ENCODE peak calls at places on chromosomes 13 and 19, in four cellular contexts. G, T, N and L are unnamed samples.

GRCh38 chr19:8528500-8528899 is 14.5 kb upstream of the ZNF414 start:
- DNase-seq in T (no peak), G (no peak), N (no peak), L (no peak)

GRCh38 chr19:10292206-10292788 is 2.5 kb downstream of the ICAM5 start:
- DNase-seq in T (no peak), G (peak), N (peak), L (peak)

GRCh38 chr13:72839831-72840426 is 58.0 kb downstream of the PIBF1 start:
- DNase-seq in T (peak), N (peak), G (peak), L (peak)

GRCh38 chr13:29210676-29211075 is 384.8 kb downstream of the SLC7A1 start:
- DNase-seq in T (no peak), G (no peak), N (no peak), L (no peak)

GRCh38 chr19:48325265-48325910 is at the start of gene EMP3:
- DNase-seq in T (peak), N (peak), G (no peak), L (peak)

GRCh38 chr13:95275322-95276118 is 25.7 kb downstream of the ABCC4 start:
- DNase-seq in T (no peak), N (no peak), G (peak), L (no peak)

GRCh38 chr13:75226755-75227435 is 255.1 kb downstream of the TBC1D4 start:
- DNase-seq in T (no peak), N (no peak), G (no peak), L (no peak)

GRCh38 chr13:30037306-30037705 is 186.9 kb upstream of the UBL3 start:
- DNase-seq in T (no peak), G (no peak), N (no peak), L (no peak)

GRCh38 chr13:99751517-99752199 is 219.9 kb downstream of the ZIC5 start:
- DNase-seq in N (no peak), G (no peak), T (no peak), L (no peak)

GRCh38 chr19:11138659-11139526 is 16.7 kb downstream of the SPC24 start:
- DNase-seq in N (peak), G (peak), T (no peak), L (no peak)

GRCh38 chr13:109761695-109762094 is 24.7 kb downstream of the IRS2 start:
- DNase-seq in N (no peak), G (no peak), T (no peak), L (no peak)

GRCh38 chr19:55146648-55147218 is 2.3 kb downstream of the TNNT1 start:
- DNase-seq in N (peak), G (peak), T (no peak), L (peak)
- TF ChIP-seq TARDBP in N (no peak), G (no peak), T (no peak), L (no peak)

DNA sequence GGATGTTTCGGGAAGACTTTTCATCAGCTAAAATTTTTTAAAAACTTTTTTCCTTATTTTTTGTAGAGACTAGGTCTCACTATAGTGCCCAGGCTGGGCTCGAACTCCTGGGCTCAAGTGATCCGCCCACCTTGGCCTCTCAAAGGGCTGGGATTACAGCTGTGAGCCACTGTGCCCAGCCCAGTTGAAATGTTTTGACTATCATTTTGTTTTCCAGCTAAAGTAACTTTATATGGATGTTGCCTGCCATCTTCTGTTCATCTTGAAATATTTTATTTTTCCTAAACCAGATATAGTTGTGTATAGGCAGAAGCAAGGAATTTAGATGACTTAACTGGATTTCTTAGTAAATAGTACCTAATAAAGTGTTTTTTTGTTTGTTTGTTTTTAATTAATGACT is 7.0 kb downstream of the CAB39L start:
- DNase-seq in N (no peak), T (no peak), G (no peak), L (no peak)
- TF ChIP-seq TARDBP in N (no peak), T (no peak), G (no peak), L (no peak)

GRCh38 chr19:50333235-50333736 is 4.1 kb upstream of the KCNC3 start:
- DNase-seq in T (peak), G (peak), N (peak), L (peak)

GRCh38 chr19:50333737-50334617 is 4.8 kb upstream of the KCNC3 start:
- DNase-seq in N (peak), T (no peak), G (no peak), L (peak)

GRCh38 chr19:50331187-50332013 is 2.2 kb upstream of the KCNC3 start:
- DNase-seq in G (no peak), T (no peak), N (no peak), L (no peak)

GRCh38 chr19:50332014-50332263 is 2.8 kb upstream of the KCNC3 start:
- DNase-seq in G (no peak), T (no peak), N (no peak), L (no peak)

DNA sequence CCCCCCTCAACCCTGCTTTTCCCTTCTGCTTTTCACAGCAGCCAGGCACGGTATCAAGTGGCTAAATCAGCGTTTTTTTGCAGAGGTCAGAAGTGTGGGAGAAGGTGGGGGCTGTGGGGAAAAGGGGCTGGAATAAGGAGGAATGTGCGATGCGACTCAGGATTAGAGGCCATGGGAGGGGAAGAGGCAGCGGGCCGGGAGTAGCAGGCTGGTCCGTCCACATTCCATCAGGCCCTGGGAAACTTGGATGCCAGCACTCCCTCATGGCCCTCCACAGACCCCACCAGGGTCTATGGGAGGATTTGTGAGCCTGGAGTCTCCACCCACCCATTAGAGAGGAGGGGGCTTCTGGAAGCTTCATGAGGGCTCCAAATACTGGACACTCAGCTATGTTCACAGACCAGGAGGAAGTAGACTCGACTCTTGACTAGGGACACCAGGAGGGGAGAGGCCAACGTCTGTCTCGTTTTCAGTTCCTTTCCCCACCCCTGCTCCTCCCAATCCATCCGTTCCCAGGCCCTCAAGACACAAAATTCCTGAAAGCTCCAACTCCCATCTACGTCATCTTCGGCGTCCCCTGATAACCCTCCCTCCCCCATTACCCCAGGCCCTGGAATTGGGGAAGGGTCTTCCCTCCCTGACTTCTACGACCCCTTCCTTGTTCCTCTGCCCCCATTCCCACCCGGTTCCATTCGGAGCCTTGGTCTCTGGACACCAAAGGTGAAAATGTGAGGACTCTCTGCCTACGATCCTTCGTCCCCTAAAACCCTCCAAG is 3.3 kb upstream of the KCNC3 start:
- DNase-seq in G (no peak), N (no peak), T (no peak), L (no peak)
- TF ChIP-seq TARDBP in G (no peak), N (no peak), T (no peak), L (no peak)

GRCh38 chr13:41816057-41816456 is 144.9 kb downstream of the VWA8 start:
- DNase-seq in G (no peak), T (no peak), N (no peak), L (no peak)

GRCh38 chr13:41811588-41812021 is 149.3 kb downstream of the VWA8 start:
- DNase-seq in N (no peak), T (peak), G (no peak), L (no peak)

GRCh38 chr13:41812851-41813250 is 148.1 kb downstream of the VWA8 start:
- DNase-seq in G (no peak), T (peak), N (no peak), L (no peak)

GRCh38 chr13:41812237-41812636 is 148.7 kb downstream of the VWA8 start:
- DNase-seq in N (no peak), G (no peak), T (no peak), L (no peak)

GRCh38 chr13:41813426-41813825 is 147.5 kb downstream of the VWA8 start:
- DNase-seq in G (no peak), T (no peak), N (no peak), L (no peak)
- TF ChIP-seq TARDBP in G (no peak), T (no peak), N (no peak), L (no peak)

GRCh38 chr19:3549816-3550215 is 7.6 kb downstream of the MFSD12 start:
- DNase-seq in T (no peak), G (no peak), N (no peak), L (no peak)
- TF ChIP-seq TARDBP in T (no peak), G (no peak), N (no peak), L (no peak)

GRCh38 chr19:2848625-2849024 is 7.3 kb downstream of the ZNF555 start:
- DNase-seq in T (no peak), N (no peak), G (no peak), L (no peak)
- TF ChIP-seq TARDBP in T (no peak), N (no peak), G (no peak), L (no peak)

DNA sequence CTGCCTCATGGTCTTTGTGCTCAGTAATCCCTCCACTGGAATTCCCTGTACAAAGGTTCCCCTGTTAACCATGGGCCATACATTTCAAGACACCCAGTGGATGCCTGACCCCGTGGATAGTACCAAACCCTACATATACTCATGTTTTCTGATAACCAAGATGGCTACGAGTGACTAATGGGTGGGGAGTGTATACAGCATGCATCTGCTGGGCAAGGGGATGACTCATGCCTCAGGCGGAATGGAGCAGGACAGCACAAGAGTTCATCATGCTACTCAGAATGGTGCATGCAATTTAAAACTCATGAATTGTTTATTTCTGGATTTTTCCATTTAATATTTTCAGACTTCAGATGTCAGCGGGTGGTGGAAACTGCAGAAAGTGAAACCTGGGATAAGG is 13.3 kb upstream of the FGF9 start:
- DNase-seq in T (no peak), G (no peak), N (no peak), L (no peak)
- TF ChIP-seq TARDBP in T (no peak), G (no peak), N (no peak), L (no peak)

GRCh38 chr19:2867025-2867991 is at the start of gene ZNF556:
- DNase-seq in G (peak), T (no peak), N (peak), L (peak)
- TF ChIP-seq TARDBP in G (no peak), T (no peak), N (no peak), L (no peak)

GRCh38 chr13:50643055-50643454 is 200.4 kb downstream of the DLEU7 start:
- DNase-seq in N (no peak), T (no peak), G (no peak), L (no peak)
- TF ChIP-seq TARDBP in N (no peak), T (no peak), G (no peak), L (no peak)